ENCODE peak calls at places on chromosomes 2 and 18, in nine cellular contexts. S, A, I, H, L, O, G, D and K are unnamed samples.

GRCh38 chr2:36965751-36966369 is 476 bp downstream of the STRN start:
- DNase-seq in O (peak), S (peak), L (no peak), A (no peak), D (no peak), H (peak), I (peak), G (no peak), K (peak)

GRCh38 chr2:43840961-43841360 is 2.2 kb downstream of the ABCG8 start:
- DNase-seq in D (no peak), A (no peak), I (no peak), G (no peak), L (no peak), S (no peak), H (peak), O (no peak), K (no peak)

GRCh38 chr2:182666674-182667320 is 49.3 kb upstream of the DNAJC10 start:
- DNase-seq in I (peak), H (peak), L (peak), G (no peak), A (no peak), S (no peak), D (no peak), O (no peak), K (peak)

GRCh38 chr2:98751748-98752147 is 20.8 kb upstream of the MGAT4A start:
- DNase-seq in D (no peak), A (no peak), L (no peak), S (no peak), O (no peak), I (no peak), G (no peak), H (no peak), K (no peak)

GRCh38 chr18:58871514-58872490 is 7.1 kb downstream of the ZNF532 start:
- DNase-seq in G (no peak), O (no peak), L (no peak), H (no peak), I (no peak), D (no peak), S (no peak), A (no peak), K (no peak)

GRCh38 chr18:64037812-64038414 is 68.0 kb downstream of the SERPINB8 start:
- DNase-seq in L (peak), I (peak), A (no peak), H (peak), O (no peak), D (no peak), G (no peak), S (no peak), K (peak)

GRCh38 chr2:28581312-28581711 is 85.5 kb downstream of the PLB1 start:
- DNase-seq in H (no peak), O (no peak), S (no peak), L (no peak), D (no peak), I (no peak), A (no peak), G (no peak), K (no peak)

GRCh38 chr2:5691659-5692529 is at the start of gene SOX11:
- DNase-seq in S (no peak), H (no peak), I (peak), D (no peak), O (peak), A (peak), L (peak), G (no peak), K (peak)

GRCh38 chr2:64192570-64193192 is 48.5 kb upstream of the PELI1 start:
- DNase-seq in I (no peak), G (no peak), A (no peak), H (no peak), D (no peak), S (no peak), O (no peak), L (peak), K (peak)

GRCh38 chr2:118046628-118047210 is 32.8 kb upstream of the CCDC93 start:
- DNase-seq in G (no peak), D (no peak), H (peak), I (peak), S (no peak), L (peak), O (no peak), A (no peak), K (peak)

GRCh38 chr2:72082021-72082739 is 65.5 kb downstream of the CYP26B1 start:
- DNase-seq in H (no peak), L (peak), I (no peak), O (no peak), D (no peak), S (no peak), A (peak), G (no peak), K (no peak)

GRCh38 chr18:3332376-3332775 is 70.4 kb downstream of the MYL12B start:
- DNase-seq in L (peak), G (no peak), S (no peak), A (no peak), H (no peak), O (no peak), I (no peak), D (no peak), K (peak)

GRCh38 chr2:19887508-19887907 is 14.3 kb downstream of the TTC32 start:
- DNase-seq in I (no peak), S (no peak), D (no peak), H (peak), G (no peak), L (no peak), O (no peak), A (no peak), K (no peak)

GRCh38 chr2:79996709-79997108 is 307.8 kb downstream of the LRRTM1 start:
- DNase-seq in A (no peak), D (no peak), L (no peak), G (no peak), I (no peak), O (no peak), S (no peak), H (no peak), K (no peak)